ENCODE peak calls at places on chromosomes 13 and 19, in five cellular contexts. One of them, this sample, is unnamed.
A peak's percentile ranks its signal among the peaks of the same experiment; 100 is the strongest.

GRCh38 chr13:80436571-80437169 is 95.7 kb upstream of the SPRY2 start:
- DNase-seq in HepG2: no peak
- DNase-seq in K562: no peak
- DNase-seq in HCT116: no peak
- DNase-seq in GM12878: no peak
- DNase-seq in this sample: no peak

GRCh38 chr13:76523740-76524382 is 362.3 kb downstream of the KCTD12 start:
- DNase-seq in HepG2: no peak
- DNase-seq in K562: no peak
- DNase-seq in HCT116: no peak
- DNase-seq in GM12878: no peak
- DNase-seq in this sample: no peak

GRCh38 chr19:12043752-12044422 is 8.4 kb upstream of the ZNF433 start:
- DNase-seq in HepG2: no peak
- DNase-seq in K562: no peak
- DNase-seq in HCT116: no peak
- DNase-seq in GM12878: no peak
- DNase-seq in this sample: no peak

GRCh38 chr13:106033634-106034033 is 501.8 kb downstream of the EFNB2 start:
- DNase-seq in HepG2: peak; percentile 4
- DNase-seq in K562: no peak
- DNase-seq in HCT116: no peak
- DNase-seq in GM12878: no peak
- DNase-seq in this sample: peak; percentile 35

GRCh38 chr13:40247845-40248244 is 418.6 kb downstream of the FOXO1 start:
- DNase-seq in HepG2: no peak
- DNase-seq in K562: no peak
- DNase-seq in HCT116: no peak
- DNase-seq in GM12878: no peak
- DNase-seq in this sample: no peak

GRCh38 chr19:40141546-40141945 is 49.7 kb upstream of the MAP3K10 start:
- DNase-seq in HepG2: no peak
- DNase-seq in K562: no peak
- DNase-seq in HCT116: no peak
- DNase-seq in GM12878: no peak
- DNase-seq in this sample: no peak

GRCh38 chr13:113526466-113527220 is 36.1 kb upstream of the DCUN1D2 start:
- DNase-seq in HepG2: no peak
- DNase-seq in K562: no peak
- DNase-seq in HCT116: no peak
- DNase-seq in GM12878: no peak
- DNase-seq in this sample: no peak

GRCh38 chr13:41075034-41075433 is 13.7 kb downstream of the WBP4 start:
- DNase-seq in HepG2: no peak
- DNase-seq in K562: peak; percentile 48
- DNase-seq in HCT116: no peak
- DNase-seq in GM12878: no peak
- DNase-seq in this sample: peak; percentile 40

GRCh38 chr13:78409172-78409571 is 194.2 kb downstream of the POU4F1 start:
- DNase-seq in HepG2: no peak
- DNase-seq in K562: no peak
- DNase-seq in HCT116: no peak
- DNase-seq in GM12878: peak; percentile 24
- DNase-seq in this sample: peak; percentile 12

GRCh38 chr19:8352134-8352827 is 9.2 kb upstream of the KANK3 start:
- DNase-seq in HepG2: no peak
- DNase-seq in K562: no peak
- DNase-seq in HCT116: no peak
- DNase-seq in GM12878: no peak
- DNase-seq in this sample: no peak

GRCh38 chr19:1250374-1251232 is 2.2 kb downstream of the MIDN start:
- DNase-seq in HepG2: peak; percentile 68
- DNase-seq in K562: peak; percentile 88
- DNase-seq in HCT116: no peak
- DNase-seq in GM12878: no peak
- DNase-seq in this sample: no peak

GRCh38 chr13:99909836-99910619 is 61.5 kb downstream of the ZIC5 start:
- DNase-seq in HepG2: no peak
- DNase-seq in K562: no peak
- DNase-seq in HCT116: no peak
- DNase-seq in GM12878: no peak
- DNase-seq in this sample: no peak

GRCh38 chr19:49117677-49118564 is 1.0 kb downstream of the C19orf73 start:
- DNase-seq in HepG2: no peak
- DNase-seq in K562: no peak
- DNase-seq in HCT116: no peak
- DNase-seq in GM12878: no peak
- DNase-seq in this sample: no peak

GRCh38 chr19:46428278-46429141 is at the start of gene PNMA8C:
- DNase-seq in HepG2: no peak
- DNase-seq in K562: peak; percentile 71
- DNase-seq in HCT116: no peak
- DNase-seq in GM12878: no peak
- DNase-seq in this sample: no peak

GRCh38 chr19:467554-467953 is 6.7 kb upstream of the SHC2 start:
- DNase-seq in HepG2: no peak
- DNase-seq in K562: no peak
- DNase-seq in HCT116: no peak
- DNase-seq in GM12878: no peak
- DNase-seq in this sample: no peak

GRCh38 chr19:15538774-15539173 is 30.4 kb downstream of the CYP4F22 start:
- DNase-seq in HepG2: no peak
- DNase-seq in K562: peak; percentile 20
- DNase-seq in HCT116: no peak
- DNase-seq in GM12878: no peak
- DNase-seq in this sample: no peak

GRCh38 chr13:86813198-86813597 is 858.0 kb upstream of the SLITRK5 start:
- DNase-seq in HepG2: no peak
- DNase-seq in K562: no peak
- DNase-seq in HCT116: no peak
- DNase-seq in GM12878: no peak
- DNase-seq in this sample: no peak

GRCh38 chr13:99196466-99197256 is 4.0 kb upstream of the UBAC2 start:
- DNase-seq in HepG2: no peak
- DNase-seq in K562: no peak
- DNase-seq in HCT116: peak; percentile 54
- DNase-seq in GM12878: no peak
- DNase-seq in this sample: no peak

GRCh38 chr19:279231-279630 is 12.0 kb downstream of the PLPP2 start:
- DNase-seq in HepG2: no peak
- DNase-seq in K562: no peak
- DNase-seq in HCT116: no peak
- DNase-seq in GM12878: no peak
- DNase-seq in this sample: no peak

GRCh38 chr19:37874784-37875183 is 31.6 kb downstream of the WDR87 start:
- DNase-seq in HepG2: peak; percentile 47
- DNase-seq in K562: no peak
- DNase-seq in HCT116: no peak
- DNase-seq in GM12878: no peak
- DNase-seq in this sample: no peak

GRCh38 chr19:18340237-18340989 is at the start of gene PGPEP1:
- DNase-seq in HepG2: no peak
- DNase-seq in K562: peak; percentile 86
- DNase-seq in HCT116: no peak
- DNase-seq in GM12878: no peak
- DNase-seq in this sample: peak; percentile 68

GRCh38 chr19:11279505-11280236 is 16.3 kb upstream of the TSPAN16 start:
- DNase-seq in HepG2: no peak
- DNase-seq in K562: no peak
- DNase-seq in HCT116: no peak
- DNase-seq in GM12878: peak; percentile 86
- DNase-seq in this sample: no peak

GRCh38 chr13:75771818-75772217 is 135.7 kb downstream of the LMO7 start:
- DNase-seq in HepG2: no peak
- DNase-seq in K562: no peak
- DNase-seq in HCT116: peak; percentile 64
- DNase-seq in GM12878: no peak
- DNase-seq in this sample: no peak

GRCh38 chr13:79516590-79516989 is 35.6 kb downstream of the NDFIP2 start:
- DNase-seq in HepG2: no peak
- DNase-seq in K562: no peak
- DNase-seq in HCT116: no peak
- DNase-seq in GM12878: no peak
- DNase-seq in this sample: no peak

GRCh38 chr19:44539236-44539819 is 9.9 kb upstream of the CEACAM20 start:
- DNase-seq in HepG2: no peak
- DNase-seq in K562: no peak
- DNase-seq in HCT116: no peak
- DNase-seq in GM12878: no peak
- DNase-seq in this sample: no peak
- TF ChIP-seq JUND in HepG2: no peak
- TF ChIP-seq JUND in K562: no peak
- TF ChIP-seq JUND in HCT116: no peak
- TF ChIP-seq JUND in GM12878: no peak
- TF ChIP-seq JUND in this sample: no peak

GRCh38 chr13:97749174-97749573 is 204.3 kb upstream of the IPO5 start:
- DNase-seq in HepG2: peak; percentile 9
- DNase-seq in K562: peak; percentile 11
- DNase-seq in HCT116: peak; percentile 32
- DNase-seq in GM12878: no peak
- DNase-seq in this sample: peak; percentile 58

GRCh38 chr13:97742084-97742483 is 211.4 kb upstream of the IPO5 start:
- DNase-seq in HepG2: no peak
- DNase-seq in K562: no peak
- DNase-seq in HCT116: no peak
- DNase-seq in GM12878: no peak
- DNase-seq in this sample: no peak

GRCh38 chr13:97743946-97744345 is 209.5 kb upstream of the IPO5 start:
- DNase-seq in HepG2: no peak
- DNase-seq in K562: no peak
- DNase-seq in HCT116: no peak
- DNase-seq in GM12878: no peak
- DNase-seq in this sample: no peak
- TF ChIP-seq JUND in HepG2: no peak
- TF ChIP-seq JUND in K562: no peak
- TF ChIP-seq JUND in HCT116: no peak
- TF ChIP-seq JUND in GM12878: no peak
- TF ChIP-seq JUND in this sample: no peak

GRCh38 chr13:43878897-43879322 is 630 bp downstream of the CCDC122 start:
- DNase-seq in HepG2: peak; percentile 31
- DNase-seq in K562: no peak
- DNase-seq in HCT116: no peak
- DNase-seq in GM12878: peak; percentile 13
- DNase-seq in this sample: peak; percentile 12
- TF ChIP-seq JUND in HepG2: no peak
- TF ChIP-seq JUND in K562: no peak
- TF ChIP-seq JUND in HCT116: no peak
- TF ChIP-seq JUND in GM12878: no peak
- TF ChIP-seq JUND in this sample: no peak

DNA sequence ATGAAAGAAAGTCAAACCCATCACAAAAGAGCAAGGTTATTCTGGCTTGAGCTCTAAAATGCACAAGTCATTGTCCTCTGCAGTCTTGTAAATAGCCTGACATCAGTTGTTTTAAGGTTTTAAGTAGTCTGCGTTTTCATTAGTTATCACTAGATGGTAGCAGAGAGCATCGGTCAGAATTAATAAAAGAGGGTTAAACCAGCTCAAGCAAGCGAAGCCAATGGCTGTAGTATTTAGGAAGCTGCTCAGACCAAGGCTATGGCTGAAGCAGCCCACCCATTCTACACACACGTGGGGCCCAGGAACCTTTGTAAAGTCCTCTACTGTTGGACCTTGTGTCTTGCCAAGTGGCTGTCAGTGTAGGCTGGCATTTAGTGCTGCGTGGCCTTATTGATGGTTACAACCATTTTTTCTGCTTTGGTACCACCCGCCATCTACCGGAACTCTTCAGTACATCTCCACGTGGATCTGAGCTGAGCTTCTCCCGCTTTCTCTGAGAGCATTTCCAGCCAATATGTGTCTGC is 13.3 kb upstream of the ZNF57 start:
- DNase-seq in HepG2: peak; percentile 76
- DNase-seq in K562: peak; percentile 71
- DNase-seq in HCT116: peak; percentile 64
- DNase-seq in GM12878: no peak
- DNase-seq in this sample: peak; percentile 87
- TF ChIP-seq JUND in HepG2: no peak
- TF ChIP-seq JUND in K562: no peak
- TF ChIP-seq JUND in HCT116: no peak
- TF ChIP-seq JUND in GM12878: no peak
- TF ChIP-seq JUND in this sample: no peak

GRCh38 chr13:27953671-27954405 is 15.3 kb downstream of the CDX2 start:
- DNase-seq in HepG2: peak; percentile 19
- DNase-seq in K562: peak; percentile 55
- DNase-seq in HCT116: peak; percentile 54
- DNase-seq in GM12878: no peak
- DNase-seq in this sample: peak; percentile 53
- TF ChIP-seq JUND in HepG2: no peak
- TF ChIP-seq JUND in K562: no peak
- TF ChIP-seq JUND in HCT116: no peak
- TF ChIP-seq JUND in GM12878: no peak
- TF ChIP-seq JUND in this sample: no peak

This sample was measured in T47D.